ENCODE peak calls at places on chromosomes 5 and 9, in ten cellular contexts. Q, W, J, H, Z, M, F, S, E and P are unnamed samples.

GRCh38 chr5:140013536-140013935 is 29.6 kb downstream of the NRG2 start:
- DNase-seq in S (no peak), Z (no peak), F (no peak), M (no peak), E (no peak), J (no peak), W (no peak), H (no peak), Q (no peak), P (no peak)

GRCh38 chr9:122087406-122088200 is 5.5 kb downstream of the TTLL11 start:
- DNase-seq in W (no peak), E (no peak), H (peak), Q (no peak), M (no peak), Z (no peak), J (no peak), S (no peak), F (no peak), P (no peak)

GRCh38 chr5:67192719-67193464 is 3.7 kb downstream of the CD180 start:
- DNase-seq in M (no peak), E (no peak), W (no peak), F (no peak), Z (no peak), H (no peak), J (no peak), S (no peak), Q (peak), P (no peak)

GRCh38 chr9:91419222-91420191 is 4.1 kb downstream of the NFIL3 start:
- DNase-seq in M (peak), E (peak), Q (peak), Z (peak), S (peak), H (peak), J (peak), W (no peak), F (peak), P (no peak)

GRCh38 chr9:69036319-69036718 is 767 bp downstream of the FXN start:
- DNase-seq in J (no peak), E (no peak), S (peak), W (peak), Z (no peak), M (no peak), F (no peak), H (peak), Q (peak), P (no peak)

GRCh38 chr9:72396247-72397091 is 31.5 kb upstream of the ZFAND5 start:
- DNase-seq in S (no peak), W (no peak), H (peak), M (no peak), Q (peak), Z (no peak), J (no peak), F (peak), E (peak), P (no peak)

GRCh38 chr9:137166242-137167112 is 3.4 kb downstream of the LRRC26 start:
- DNase-seq in J (no peak), F (no peak), W (no peak), E (no peak), Z (no peak), Q (no peak), H (no peak), M (no peak), S (no peak), P (no peak)

GRCh38 chr9:134779640-134780039 is 101.0 kb upstream of the FCN2 start:
- DNase-seq in H (no peak), S (no peak), W (no peak), M (no peak), Q (no peak), Z (no peak), J (no peak), F (no peak), E (no peak), P (no peak)

GRCh38 chr5:122105909-122106308 is 23.4 kb upstream of the ZNF474 start:
- DNase-seq in W (no peak), S (no peak), J (no peak), M (no peak), F (no peak), Z (no peak), E (no peak), H (no peak), Q (no peak), P (no peak)

GRCh38 chr5:57486206-57486605 is 3.6 kb upstream of the ACTBL2 start:
- DNase-seq in Z (no peak), M (no peak), W (no peak), E (no peak), F (no peak), Q (no peak), J (no peak), H (peak), S (no peak), P (no peak)

GRCh38 chr5:179228341-179229121 is 116.7 kb downstream of the ADAMTS2 start:
- DNase-seq in S (no peak), F (no peak), W (peak), Z (no peak), H (no peak), J (no peak), E (no peak), Q (no peak), M (peak), P (no peak)

GRCh38 chr5:146667633-146668032 is 151.6 kb upstream of the GPR151 start:
- DNase-seq in Z (no peak), W (no peak), J (no peak), H (peak), Q (no peak), S (no peak), M (no peak), E (peak), F (no peak), P (no peak)

GRCh38 chr9:23120630-23121029 is 674.0 kb downstream of the DMRTA1 start:
- DNase-seq in H (no peak), J (no peak), Z (no peak), M (no peak), F (no peak), W (no peak), S (no peak), Q (no peak), E (no peak), P (no peak)
- TF ChIP-seq CTCF in H (no peak), J (no peak), Z (no peak), M (no peak), F (no peak), W (no peak), S (no peak), Q (no peak), E (no peak), P (no peak)

GRCh38 chr5:154762700-154763099 is 7.5 kb downstream of the LARP1 start:
- DNase-seq in Q (no peak), W (no peak), M (no peak), J (no peak), H (no peak), Z (no peak), F (no peak), E (no peak), S (no peak), P (no peak)

GRCh38 chr5:154762261-154762660 is 7.1 kb downstream of the LARP1 start:
- DNase-seq in W (no peak), F (no peak), Z (no peak), M (no peak), J (peak), H (no peak), Q (no peak), S (no peak), E (no peak), P (no peak)

GRCh38 chr5:154758501-154758900 is 3.3 kb downstream of the LARP1 start:
- DNase-seq in S (no peak), F (no peak), J (no peak), Z (no peak), Q (no peak), H (peak), M (no peak), W (no peak), E (no peak), P (no peak)

GRCh38 chr5:154758977-154759376 is 3.8 kb downstream of the LARP1 start:
- DNase-seq in S (no peak), Z (no peak), J (no peak), E (no peak), W (no peak), H (no peak), F (no peak), Q (no peak), M (no peak), P (no peak)

DNA sequence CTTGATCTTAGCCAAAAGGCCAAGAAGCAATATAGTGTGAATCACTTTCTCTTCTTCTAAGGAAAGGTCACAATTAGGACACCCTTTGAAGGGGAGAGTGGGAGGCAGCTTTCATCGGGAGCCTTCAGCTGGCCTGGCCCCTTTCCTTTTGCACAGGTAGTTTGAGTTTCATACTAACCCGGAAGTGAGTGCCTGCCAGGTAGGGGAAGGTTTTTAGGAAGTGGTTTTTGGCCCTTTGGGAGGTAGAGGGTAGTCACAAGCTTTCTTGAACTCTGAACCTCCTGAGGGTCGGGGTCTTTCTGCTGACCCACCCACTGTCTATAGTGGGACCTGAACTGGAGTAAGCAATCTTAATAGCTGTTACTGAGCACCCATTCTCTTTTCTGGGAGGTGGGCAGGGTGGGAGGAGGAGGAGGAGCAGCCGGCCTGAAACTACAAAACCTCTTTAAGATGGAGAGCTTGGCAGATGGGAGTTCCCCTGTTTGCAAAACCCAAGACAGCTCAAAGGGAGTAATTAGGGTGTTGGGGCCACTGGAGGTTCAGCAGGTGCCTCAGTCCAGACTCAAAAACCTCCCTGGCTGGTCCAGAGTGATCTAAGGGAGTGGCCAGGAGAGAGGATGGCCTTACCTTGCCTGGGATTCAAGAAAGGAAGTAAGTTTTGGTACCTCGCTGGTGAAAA is 6.0 kb downstream of the LARP1 start:
- DNase-seq in H (no peak), E (no peak), Q (peak), F (no peak), M (no peak), J (no peak), Z (no peak), S (no peak), W (no peak), P (peak)
- TF ChIP-seq POLR2A in H (no peak), E (no peak), Q (no peak), F (no peak), M (no peak), J (no peak), Z (no peak), S (no peak), W (no peak), P (no peak)

DNA sequence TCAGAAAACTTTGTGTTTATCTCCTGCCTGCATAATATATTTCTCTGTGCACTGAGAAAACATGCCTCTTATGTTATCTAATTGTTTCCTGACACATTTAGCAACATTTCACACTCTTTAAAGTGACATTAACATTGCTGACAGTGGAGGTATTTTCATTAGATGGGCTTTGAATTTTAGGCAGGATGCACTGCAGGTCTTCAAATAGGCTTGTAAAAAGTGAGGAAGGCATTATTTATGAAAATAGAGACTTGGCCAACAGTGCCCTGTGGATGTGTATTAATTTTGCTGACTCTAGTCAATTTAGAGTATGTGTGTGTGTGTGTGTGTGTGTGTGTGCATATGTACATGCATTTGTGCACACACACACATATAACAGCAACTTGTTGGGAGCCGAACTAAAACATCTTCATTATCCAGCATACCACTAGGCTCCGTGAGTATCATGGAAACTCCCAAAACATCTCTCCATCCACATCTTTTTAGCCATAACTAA is 429.5 kb upstream of the WWC1 start:
- DNase-seq in W (no peak), E (no peak), Q (no peak), J (no peak), M (no peak), Z (no peak), S (no peak), H (no peak), F (no peak), P (no peak)
- TF ChIP-seq CTCF in W (no peak), E (no peak), Q (no peak), J (no peak), M (no peak), Z (no peak), S (no peak), H (no peak), F (no peak), P (no peak)

GRCh38 chr9:114500583-114501292 is 4.5 kb downstream of the WHRN start:
- DNase-seq in Z (no peak), E (no peak), W (no peak), M (no peak), F (no peak), Q (no peak), J (no peak), S (no peak), H (no peak), P (no peak)

GRCh38 chr9:114503009-114503408 is 2.3 kb downstream of the WHRN start:
- DNase-seq in F (no peak), E (no peak), H (no peak), S (no peak), M (no peak), Q (no peak), Z (no peak), J (no peak), W (peak), P (peak)

GRCh38 chr9:114499941-114500528 is 5.2 kb downstream of the WHRN start:
- DNase-seq in M (no peak), E (no peak), J (no peak), W (no peak), Q (no peak), Z (no peak), S (no peak), H (no peak), F (no peak), P (no peak)

GRCh38 chr9:114503522-114504340 is 1.5 kb downstream of the WHRN start:
- DNase-seq in M (no peak), Q (no peak), J (no peak), Z (no peak), W (no peak), F (no peak), E (no peak), H (no peak), S (peak), P (no peak)

DNA sequence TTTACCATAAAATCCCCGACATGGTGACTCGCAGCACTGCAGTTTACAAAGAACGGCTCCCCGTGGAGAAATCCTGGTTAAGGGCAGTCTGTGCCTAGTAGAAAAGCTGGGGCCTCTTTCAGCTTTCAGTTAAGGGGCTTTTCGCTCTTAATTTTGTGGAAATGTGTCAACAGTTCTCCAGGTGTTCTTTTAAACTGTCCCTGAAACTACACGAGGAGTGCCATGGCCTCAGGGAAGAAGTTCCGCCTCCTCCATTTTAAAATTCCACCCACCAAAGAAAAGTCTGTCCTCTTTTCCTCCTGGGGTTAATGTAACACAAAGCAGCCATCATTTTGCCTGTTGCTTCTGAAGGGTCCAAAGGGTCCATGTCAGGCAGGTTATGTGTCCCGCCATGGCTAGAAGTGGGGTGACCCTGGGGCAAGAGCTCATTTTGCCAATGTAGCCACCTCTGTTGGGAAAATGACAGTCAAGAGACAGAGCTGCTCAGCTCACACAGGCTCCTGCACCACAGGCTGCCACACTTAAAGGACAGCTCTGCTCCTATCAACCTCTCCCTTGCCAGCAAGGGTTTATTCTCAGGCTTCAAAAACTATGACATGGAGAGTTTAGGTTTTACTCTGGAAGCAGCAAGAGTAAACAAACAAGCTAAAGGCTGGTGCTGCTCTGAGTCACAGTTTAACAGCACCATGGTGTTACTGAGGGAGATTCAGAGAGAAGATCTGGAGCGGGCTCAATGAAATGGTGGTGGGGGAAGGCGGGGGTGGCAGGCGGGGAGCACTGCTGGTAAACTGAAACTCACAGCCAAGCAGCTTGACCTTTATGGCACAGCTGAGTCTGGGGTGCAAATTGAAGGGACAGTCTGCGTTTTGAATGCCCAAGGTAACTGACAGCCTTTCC is 3.2 kb downstream of the WHRN start:
- DNase-seq in W (no peak), Z (no peak), H (peak), F (peak), S (no peak), M (no peak), Q (no peak), E (no peak), J (no peak), P (no peak)
- TF ChIP-seq POLR2A in W (no peak), Z (no peak), H (peak), F (no peak), S (no peak), M (no peak), Q (no peak), E (no peak), J (no peak), P (no peak)

DNA sequence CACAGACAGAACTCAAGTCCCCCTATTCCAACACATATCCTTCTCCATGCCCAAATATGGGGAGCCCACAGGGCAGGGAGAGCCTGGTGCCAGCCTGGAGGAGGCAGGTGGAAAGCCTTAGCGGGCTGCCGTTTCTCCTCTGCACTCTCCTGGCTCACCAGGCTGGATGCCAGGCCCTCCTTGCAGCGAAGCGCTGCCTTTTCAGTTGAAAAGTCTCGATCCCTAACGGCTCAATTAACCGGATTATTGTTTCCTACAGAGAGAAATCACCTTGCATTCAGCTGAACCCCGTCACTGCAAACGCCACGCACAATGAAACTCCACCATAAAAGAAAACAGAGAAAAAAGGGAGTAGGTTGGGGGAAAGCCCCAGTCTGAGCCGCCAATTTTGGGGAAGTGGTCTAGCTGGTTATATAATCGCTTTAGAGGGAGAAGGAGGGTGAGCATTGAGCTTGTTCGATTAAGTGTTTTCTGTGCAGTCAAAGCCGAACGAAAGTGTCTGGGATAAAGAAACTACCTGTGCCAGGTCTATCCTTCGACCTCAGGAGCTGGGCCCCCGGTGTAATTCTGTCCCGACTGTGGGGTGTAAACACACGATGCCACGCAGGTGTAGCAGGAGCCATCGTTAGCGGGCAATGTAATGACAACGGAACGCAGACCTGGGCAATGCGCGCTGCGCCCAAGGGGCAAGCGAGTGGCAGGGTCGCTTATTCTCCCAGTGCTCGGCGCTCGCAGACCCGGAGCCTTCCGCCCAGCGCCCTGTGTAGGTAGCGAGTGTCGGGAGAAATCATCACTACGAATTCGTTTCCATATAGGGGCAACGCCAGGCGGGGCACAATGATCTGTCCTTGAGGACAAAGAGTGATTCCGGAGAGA is 3.8 kb downstream of the BARHL1 start:
- DNase-seq in Z (no peak), E (no peak), Q (peak), M (no peak), J (no peak), H (no peak), F (no peak), W (no peak), S (no peak), P (no peak)
- TF ChIP-seq CTCF in Z (no peak), E (no peak), Q (no peak), M (no peak), J (no peak), H (no peak), F (no peak), W (no peak), S (no peak), P (no peak)

GRCh38 chr5:90406466-90406865 is 3.1 kb downstream of the CETN3 start:
- DNase-seq in F (no peak), W (no peak), E (no peak), Q (no peak), Z (no peak), S (no peak), H (peak), J (no peak), M (no peak), P (no peak)

GRCh38 chr5:90410178-90410762 is 714 bp upstream of the CETN3 start:
- DNase-seq in S (no peak), H (no peak), W (no peak), F (no peak), M (no peak), Z (no peak), E (no peak), Q (peak), J (no peak), P (no peak)

GRCh38 chr5:90408571-90409317 is 812 bp downstream of the CETN3 start:
- DNase-seq in Q (no peak), F (no peak), W (no peak), H (no peak), S (no peak), Z (no peak), E (no peak), J (no peak), M (no peak), P (no peak)

GRCh38 chr5:90409318-90410177 is at the start of gene CETN3:
- DNase-seq in E (peak), S (peak), F (peak), Q (peak), M (peak), J (peak), W (peak), Z (peak), H (peak), P (peak)
- TF ChIP-seq POLR2A in E (peak), S (peak), F (peak), Q (peak), M (peak), J (no peak), W (peak), Z (peak), H (peak), P (peak)